ENCODE peak calls at places on chromosomes 5 and 9, in nine cellular contexts. S is cardiac fibroblast; U is choroid plexus epithelial cell; Z is CD8-positive, alpha-beta T cell; M is A549; L is HCT116; F is lower lobe of right lung; R is fibroblast of lung; P is psoas muscle. V is an unnamed sample.

GRCh38 chr9:113529336-113530009 is 65.9 kb downstream of the RGS3 start:
- DNase-seq in L (no peak), U (no peak), M (no peak), S (no peak), Z (no peak), R (no peak), P (no peak), F (no peak), V (no peak)

GRCh38 chr9:106700676-106701075 is 162.3 kb upstream of the ZNF462 start:
- DNase-seq in R (no peak), P (no peak), F (no peak), L (no peak), M (no peak), Z (no peak), S (peak), U (peak), V (no peak)

GRCh38 chr9:81719972-81720371 is 30.6 kb upstream of the TLE1 start:
- DNase-seq in S (no peak), M (no peak), R (no peak), F (no peak), Z (no peak), P (no peak), L (no peak), U (no peak), V (no peak)

GRCh38 chr9:124174385-124174784 is 83.4 kb upstream of the NEK6 start:
- DNase-seq in M (no peak), P (no peak), F (no peak), L (no peak), S (no peak), R (no peak), Z (no peak), U (no peak), V (no peak)

GRCh38 chr5:135295852-135296251 is 103.2 kb downstream of the MACROH2A1 start:
- DNase-seq in Z (no peak), S (no peak), R (peak), P (no peak), L (no peak), M (no peak), F (no peak), U (peak), V (no peak)

GRCh38 chr9:20041717-20042116 is 252.9 kb upstream of the SLC24A2 start:
- DNase-seq in S (no peak), M (no peak), Z (peak), R (no peak), U (no peak), L (no peak), F (no peak), P (no peak), V (no peak)

GRCh38 chr9:112860466-112860865 is 30.2 kb downstream of the SLC46A2 start:
- DNase-seq in R (no peak), F (no peak), U (no peak), Z (no peak), L (no peak), S (no peak), P (no peak), M (no peak), V (no peak)

GRCh38 chr5:178287791-178288105 is 55.1 kb upstream of the PHYKPL start:
- DNase-seq in L (no peak), Z (no peak), U (no peak), S (no peak), P (no peak), M (no peak), F (peak), R (no peak), V (no peak)

GRCh38 chr5:122515709-122516431 is 203.8 kb downstream of the SNCAIP start:
- DNase-seq in R (peak), P (no peak), F (no peak), U (peak), M (peak), S (peak), L (peak), Z (no peak), V (peak)

GRCh38 chr9:96219615-96220257 is 82.2 kb downstream of the HSD17B3 start:
- DNase-seq in U (peak), L (no peak), R (no peak), Z (peak), F (peak), S (peak), M (peak), P (peak), V (no peak)

GRCh38 chr9:112048924-112049785 is 125.9 kb downstream of the SUSD1 start:
- DNase-seq in F (no peak), S (peak), P (no peak), Z (no peak), U (peak), L (no peak), R (peak), M (no peak), V (peak)

GRCh38 chr9:15205632-15206243 is 101.3 kb downstream of the TTC39B start:
- DNase-seq in P (no peak), L (no peak), U (peak), F (no peak), Z (no peak), M (no peak), R (peak), S (peak), V (peak)

GRCh38 chr9:136187683-136188586 is 17.0 kb downstream of the LHX3 start:
- DNase-seq in L (no peak), S (no peak), R (no peak), F (no peak), M (no peak), U (no peak), P (no peak), Z (no peak), V (no peak)

GRCh38 chr9:76680716-76681431 is 83.4 kb upstream of the PCA3 start:
- DNase-seq in L (no peak), U (no peak), R (no peak), S (no peak), P (no peak), M (no peak), Z (no peak), F (no peak), V (no peak)

GRCh38 chr5:101678494-101679193 is 617.4 kb downstream of the SLCO4C1 start:
- DNase-seq in P (no peak), Z (peak), L (peak), M (peak), U (peak), R (peak), F (peak), S (peak), V (peak)

GRCh38 chr9:5111696-5112095 is 73.7 kb downstream of the INSL6 start:
- DNase-seq in L (no peak), P (peak), Z (no peak), R (no peak), M (no peak), S (no peak), U (no peak), F (no peak), V (no peak)

DNA sequence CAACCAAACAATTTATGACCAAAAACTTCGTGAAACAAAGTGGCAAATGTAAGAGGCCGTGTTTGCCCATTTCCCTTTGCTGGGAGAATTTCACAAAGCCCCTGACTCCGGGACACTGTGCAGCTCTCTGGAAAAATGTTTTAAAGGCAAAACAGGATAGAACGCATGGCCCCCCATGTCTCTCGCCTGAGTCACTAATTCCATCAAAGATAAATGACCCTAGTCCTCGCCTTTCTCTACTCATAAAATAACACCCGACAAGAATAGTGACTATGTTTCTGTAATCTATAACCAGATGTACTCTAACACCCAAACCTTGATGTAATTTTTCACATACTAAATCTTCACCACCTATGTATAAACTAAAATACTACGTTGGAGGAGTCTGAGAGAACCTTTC is 55.7 kb upstream of the SAP30L start:
- DNase-seq in M (no peak), S (peak), L (no peak), F (no peak), R (peak), Z (no peak), U (peak), P (no peak), V (peak)
- TF ChIP-seq CTCF in M (no peak), S (no peak), L (no peak), F (no peak), R (no peak), Z (no peak), U (no peak), P (no peak), V (no peak)

GRCh38 chr5:160423025-160423554 is 1.4 kb downstream of the PTTG1 start:
- DNase-seq in Z (no peak), L (no peak), U (no peak), F (no peak), R (no peak), M (no peak), S (no peak), P (no peak), V (no peak)
- H3K4me3 ChIP-seq in Z (no peak), L (peak), U (no peak), F (no peak), R (peak), M (peak), S (peak), P (no peak), V (peak)

GRCh38 chr5:74216012-74216411 is 424.5 kb downstream of the ENC1 start:
- DNase-seq in F (no peak), L (no peak), P (no peak), R (no peak), U (no peak), M (no peak), S (no peak), Z (no peak), V (no peak)

GRCh38 chr5:74206571-74207550 is 433.7 kb downstream of the ENC1 start:
- DNase-seq in S (peak), P (peak), M (no peak), L (no peak), Z (no peak), F (peak), R (peak), U (peak), V (peak)

GRCh38 chr5:74209566-74209965 is 431.0 kb downstream of the ENC1 start:
- DNase-seq in L (no peak), R (no peak), P (no peak), U (peak), S (no peak), M (no peak), Z (no peak), F (no peak), V (peak)

DNA sequence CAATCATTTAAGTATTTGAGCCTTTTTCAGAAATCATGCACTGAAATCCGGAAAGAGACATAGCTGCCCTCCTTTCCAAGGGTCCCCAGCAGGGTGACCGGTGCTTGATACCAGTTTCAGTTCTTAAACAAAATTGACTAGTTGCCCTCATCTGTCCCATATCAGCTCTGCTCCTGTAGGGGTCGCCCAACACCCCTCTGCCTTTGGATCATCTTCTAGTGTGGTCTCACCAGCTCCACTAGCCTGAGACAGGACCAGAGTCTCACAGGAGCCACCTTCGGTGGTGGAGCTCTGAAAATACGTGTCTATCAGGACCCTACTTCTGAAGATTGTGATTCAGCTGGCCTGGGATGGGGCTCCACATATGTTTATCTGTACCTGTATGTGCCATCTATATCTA is 428.2 kb downstream of the ENC1 start:
- DNase-seq in R (peak), P (no peak), U (peak), F (no peak), Z (no peak), S (peak), M (no peak), L (peak), V (no peak)
- TF ChIP-seq CTCF in R (no peak), P (no peak), U (peak), F (peak), Z (no peak), S (peak), M (peak), L (peak), V (peak)

DNA sequence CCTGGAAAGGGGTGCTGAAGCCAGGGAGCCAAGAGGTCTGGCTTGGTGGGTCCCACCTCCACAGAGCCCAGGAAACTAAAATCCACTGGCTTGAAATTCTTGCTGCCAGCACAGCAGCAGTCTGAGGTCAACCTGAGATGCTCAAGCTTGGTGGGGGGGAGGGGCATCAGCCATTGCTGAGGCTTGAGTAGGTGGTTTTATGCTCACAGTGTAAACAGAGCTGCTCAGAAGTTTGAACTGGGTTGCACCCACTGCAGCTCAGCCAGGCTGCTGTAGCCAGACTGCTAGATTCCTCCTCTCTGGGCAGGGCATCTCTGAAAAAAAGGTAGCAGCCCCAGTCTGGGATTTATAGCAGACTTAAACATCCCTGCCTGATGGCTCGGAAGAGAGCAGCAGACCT is 55.5 kb upstream of the FBXL17 start:
- DNase-seq in F (no peak), M (no peak), Z (no peak), S (no peak), U (no peak), L (no peak), P (no peak), R (no peak), V (no peak)
- H3K4me3 ChIP-seq in F (no peak), M (no peak), Z (no peak), S (no peak), U (no peak), L (no peak), P (no peak), R (no peak), V (no peak)

GRCh38 chr9:129177791-129178578 is at the start of gene IER5L:
- DNase-seq in R (peak), L (peak), Z (peak), F (peak), S (peak), U (peak), P (peak), M (peak), V (peak)
- TF ChIP-seq CTCF in R (no peak), L (no peak), Z (no peak), F (no peak), S (no peak), U (peak), P (no peak), M (no peak), V (no peak)

GRCh38 chr9:70232476-70232875 is 26.3 kb upstream of the SMC5 start:
- DNase-seq in U (no peak), L (no peak), M (no peak), F (no peak), S (no peak), R (no peak), Z (no peak), P (no peak), V (no peak)

GRCh38 chr9:70228098-70228497 is 30.7 kb upstream of the SMC5 start:
- DNase-seq in F (no peak), R (no peak), L (no peak), Z (no peak), U (no peak), P (no peak), S (no peak), M (no peak), V (no peak)

GRCh38 chr9:70229026-70229425 is 29.8 kb upstream of the SMC5 start:
- DNase-seq in M (no peak), L (no peak), R (peak), U (peak), Z (no peak), P (no peak), F (no peak), S (peak), V (peak)

DNA sequence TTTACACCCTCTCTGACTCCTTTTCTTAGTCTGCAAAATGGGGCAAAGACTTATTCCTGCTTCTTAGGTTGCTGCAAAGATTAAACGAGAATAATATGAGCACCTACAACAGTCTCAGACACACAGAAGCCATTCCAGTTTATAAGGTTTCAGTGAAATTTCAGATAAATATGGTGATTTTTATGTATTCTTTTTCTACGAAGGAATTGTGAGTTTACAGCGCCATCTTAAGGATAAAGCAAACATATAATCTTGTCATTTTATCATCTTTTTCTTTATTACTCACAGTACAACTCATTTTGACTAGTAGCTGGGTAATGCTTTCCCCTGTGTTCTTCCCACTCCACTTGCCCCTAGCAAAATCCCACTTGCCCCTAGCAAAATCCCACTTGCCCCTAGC is 29.2 kb upstream of the SMC5 start:
- DNase-seq in Z (no peak), R (peak), L (peak), S (peak), P (no peak), M (no peak), F (no peak), U (peak), V (peak)
- H3K4me3 ChIP-seq in Z (no peak), R (no peak), L (no peak), S (no peak), P (peak), M (no peak), F (no peak), U (no peak), V (no peak)

GRCh38 chr9:74940600-74940999 is 12.1 kb downstream of the C9orf40 start:
- DNase-seq in U (no peak), F (no peak), L (no peak), S (no peak), Z (no peak), M (no peak), P (no peak), R (no peak), V (no peak)
- TF ChIP-seq CTCF in U (no peak), F (no peak), L (no peak), S (no peak), Z (no peak), M (no peak), P (no peak), R (no peak), V (no peak)

GRCh38 chr5:17256171-17256570 is 38.7 kb downstream of the BASP1 start:
- DNase-seq in M (no peak), S (no peak), U (no peak), F (no peak), P (no peak), R (peak), L (no peak), Z (no peak), V (no peak)
- H3K4me3 ChIP-seq in M (no peak), S (no peak), U (no peak), F (no peak), P (no peak), R (no peak), L (no peak), Z (no peak), V (no peak)

V was measured in astrocyte of the spinal cord.